ENCODE peak calls at places on chromosomes 6 and 20, in five cellular contexts. One of them, this sample, is unnamed.

GRCh38 chr6:23650676-23651075 is 475.3 kb upstream of the NRSN1 start:
- DNase-seq in activated CD8-positive, alpha-beta T cell treated with anti-CD3 and anti-CD28 coated beads for 36 hours: no peak
- DNase-seq in NAMALWA: no peak
- DNase-seq in IMR-90: no peak
- DNase-seq in upper lobe of right lung: no peak
- DNase-seq in this sample: no peak

GRCh38 chr6:81241126-81241525 is 511.4 kb downstream of the TENT5A start:
- DNase-seq in upper lobe of right lung: no peak
- DNase-seq in IMR-90: peak; percentile 26
- DNase-seq in activated CD8-positive, alpha-beta T cell treated with anti-CD3 and anti-CD28 coated beads for 36 hours: no peak
- DNase-seq in NAMALWA: no peak
- DNase-seq in this sample: no peak

GRCh38 chr6:56671651-56672461 is 29.2 kb upstream of the DST start:
- DNase-seq in activated CD8-positive, alpha-beta T cell treated with anti-CD3 and anti-CD28 coated beads for 36 hours: no peak
- DNase-seq in IMR-90: no peak
- DNase-seq in upper lobe of right lung: no peak
- DNase-seq in NAMALWA: no peak
- DNase-seq in this sample: no peak

GRCh38 chr20:7841967-7842301 is 98.3 kb downstream of the HAO1 start:
- DNase-seq in IMR-90: peak; percentile 83
- DNase-seq in NAMALWA: no peak
- DNase-seq in activated CD8-positive, alpha-beta T cell treated with anti-CD3 and anti-CD28 coated beads for 36 hours: no peak
- DNase-seq in upper lobe of right lung: no peak
- DNase-seq in this sample: no peak

GRCh38 chr20:34954905-34955231 is 738 bp downstream of the GSS start:
- DNase-seq in activated CD8-positive, alpha-beta T cell treated with anti-CD3 and anti-CD28 coated beads for 36 hours: no peak
- DNase-seq in NAMALWA: no peak
- DNase-seq in IMR-90: peak; percentile 42
- DNase-seq in upper lobe of right lung: no peak
- DNase-seq in this sample: no peak

GRCh38 chr6:81774542-81774941 is 22.1 kb upstream of the TENT5A start:
- DNase-seq in NAMALWA: no peak
- DNase-seq in upper lobe of right lung: no peak
- DNase-seq in IMR-90: no peak
- DNase-seq in activated CD8-positive, alpha-beta T cell treated with anti-CD3 and anti-CD28 coated beads for 36 hours: no peak
- DNase-seq in this sample: no peak

GRCh38 chr6:121670511-121670910 is 235.1 kb downstream of the GJA1 start:
- DNase-seq in upper lobe of right lung: no peak
- DNase-seq in activated CD8-positive, alpha-beta T cell treated with anti-CD3 and anti-CD28 coated beads for 36 hours: no peak
- DNase-seq in NAMALWA: no peak
- DNase-seq in IMR-90: peak; percentile 82
- DNase-seq in this sample: no peak

GRCh38 chr20:50569864-50570836 is 60.0 kb downstream of the PTPN1 start:
- DNase-seq in activated CD8-positive, alpha-beta T cell treated with anti-CD3 and anti-CD28 coated beads for 36 hours: peak; percentile 71
- DNase-seq in IMR-90: peak; percentile 37
- DNase-seq in NAMALWA: peak; percentile 57
- DNase-seq in upper lobe of right lung: no peak
- DNase-seq in this sample: peak; percentile 74

GRCh38 chr6:2875840-2876207 is 27.3 kb downstream of the SERPINB9 start:
- DNase-seq in upper lobe of right lung: peak; percentile 78
- DNase-seq in activated CD8-positive, alpha-beta T cell treated with anti-CD3 and anti-CD28 coated beads for 36 hours: peak; percentile 61
- DNase-seq in IMR-90: no peak
- DNase-seq in NAMALWA: peak; percentile 40
- DNase-seq in this sample: peak; percentile 63